ENCODE peak calls at places on chromosomes 4 and X, in eight cellular contexts. C is cardiac fibroblast; Z is retina; F is activated CD8-positive, alpha-beta memory T cell treated with anti-CD3 and anti-CD28 coated beads for 4 hours; R is GM03348; K is WERI-Rb-1; I is activated CD4-positive, alpha-beta T cell treated with anti-CD3 and anti-CD28 coated beads for 24 hours; O is HT-29. W is an unnamed sample.

GRCh38 chrX:15938072-15938471 is 83.5 kb upstream of the AP1S2 start:
- DNase-seq in Z (no peak), I (no peak), F (no peak), K (no peak), R (no peak), O (no peak), C (no peak), W (no peak)

GRCh38 chr4:139589619-139590018 is 33.6 kb upstream of the SETD7 start:
- DNase-seq in F (no peak), C (no peak), I (no peak), O (no peak), K (no peak), R (no peak), Z (no peak), W (no peak)

GRCh38 chr4:127782275-127783025 is at the start of gene HSPA4L:
- DNase-seq in K (peak), Z (peak), R (peak), C (peak), I (peak), F (no peak), O (peak), W (peak)

GRCh38 chr4:163710158-163710557 is 215.7 kb downstream of the TMA16 start:
- DNase-seq in K (no peak), F (no peak), Z (no peak), R (no peak), C (no peak), I (no peak), O (no peak), W (no peak)

GRCh38 chrX:93594780-93595179 is 78.6 kb downstream of the NAP1L3 start:
- DNase-seq in I (no peak), K (no peak), Z (peak), F (no peak), C (no peak), O (no peak), R (no peak), W (no peak)

GRCh38 chr4:168528131-168528949 is 31.5 kb downstream of the PALLD start:
- DNase-seq in Z (no peak), O (no peak), C (peak), K (no peak), I (no peak), F (no peak), R (peak), W (no peak)

GRCh38 chr4:169314906-169315305 is 44.1 kb upstream of the SH3RF1 start:
- DNase-seq in O (peak), I (no peak), Z (no peak), K (no peak), F (no peak), R (no peak), C (peak), W (no peak)

GRCh38 chrX:140091276-140091886 is 126.1 kb upstream of the CXorf66 start:
- DNase-seq in C (no peak), I (peak), F (no peak), O (no peak), K (no peak), Z (peak), R (peak), W (no peak)

GRCh38 chr4:149110499-149110898 is 668.3 kb upstream of the NR3C2 start:
- DNase-seq in K (no peak), Z (no peak), C (no peak), F (no peak), O (peak), I (no peak), R (no peak), W (no peak)

GRCh38 chrX:15497865-15498264 is 2.7 kb upstream of the BMX start:
- DNase-seq in R (peak), O (peak), Z (peak), C (peak), I (peak), F (no peak), K (peak), W (peak)

GRCh38 chr4:139560396-139561084 is 4.5 kb upstream of the SETD7 start:
- DNase-seq in F (no peak), R (no peak), O (no peak), K (peak), Z (no peak), C (peak), I (no peak), W (no peak)

GRCh38 chr4:74108457-74109115 is 9.6 kb upstream of the CXCL2 start:
- DNase-seq in C (no peak), F (no peak), O (no peak), Z (peak), K (no peak), I (no peak), R (peak), W (no peak)

GRCh38 chrX:115311139-115311538 is 21.6 kb downstream of the LUZP4 start:
- DNase-seq in K (no peak), R (no peak), I (no peak), C (no peak), F (no peak), Z (no peak), O (no peak), W (no peak)

GRCh38 chr4:180949825-180950224 is 1293.4 kb upstream of the TENM3 start:
- DNase-seq in F (no peak), K (no peak), Z (no peak), C (no peak), R (no peak), I (no peak), O (no peak), W (no peak)

GRCh38 chrX:123425904-123426303 is 241.8 kb downstream of the GRIA3 start:
- DNase-seq in R (peak), F (no peak), Z (no peak), O (no peak), I (no peak), K (no peak), C (peak), W (no peak)

GRCh38 chr4:119729815-119730643 is 101.4 kb upstream of the PDE5A start:
- DNase-seq in O (peak), R (peak), I (no peak), C (peak), Z (no peak), K (no peak), F (no peak), W (no peak)